ENCODE peak calls at places on chromosomes 5 and 9, in nine cellular contexts. X is endothelial cell, H is spleen, E is lower leg skin, Q is neural progenitor cell, Y is Calu3, M is choroid plexus epithelial cell, R is upper lobe of right lung, Z is body of pancreas. F is an unnamed sample.

GRCh38 chr9:80797427-80797825 is 891.9 kb downstream of the TLE1 start:
- DNase-seq in M (no peak), Q (peak; percentile 8), Z (no peak), X (no peak), Y (no peak), R (no peak), H (no peak), E (no peak), F (no peak)

GRCh38 chr9:72557549-72557948 is 36.1 kb downstream of the TMC1 start:
- DNase-seq in Z (peak; percentile 66), Y (peak; percentile 43), Q (no peak), X (no peak), H (no peak), E (peak; percentile 37), M (peak; percentile 84), R (no peak), F (peak; percentile 82)

GRCh38 chr9:123927625-123928308 is 2.2 kb downstream of the DENND1A start:
- DNase-seq in Q (no peak), E (no peak), X (no peak), Y (no peak), H (no peak), R (no peak), Z (no peak), M (peak; percentile 43), F (no peak)

GRCh38 chr5:169527863-169528262 is 55.7 kb upstream of the SPDL1 start:
- DNase-seq in E (no peak), Q (no peak), M (peak; percentile 5), Z (no peak), X (no peak), R (no peak), Y (no peak), H (no peak), F (no peak)

GRCh38 chr5:94749048-94749447 is 130.6 kb downstream of the SLF1 start:
- DNase-seq in Q (no peak), Y (no peak), M (no peak), E (no peak), Z (no peak), H (no peak), R (no peak), X (no peak), F (no peak)

GRCh38 chr9:79053613-79054012 is 518.2 kb upstream of the TLE4 start:
- DNase-seq in R (no peak), E (no peak), Z (no peak), X (no peak), Y (no peak), Q (no peak), M (no peak), H (no peak), F (no peak)

GRCh38 chr9:115691686-115692085 is 461.9 kb upstream of the PAPPA start:
- DNase-seq in X (no peak), R (no peak), E (no peak), H (no peak), M (peak; percentile 60), Z (no peak), Q (no peak), Y (no peak), F (no peak)

GRCh38 chr9:75826292-75826691 is 64.2 kb upstream of the PCSK5 start:
- DNase-seq in Z (no peak), R (no peak), M (no peak), H (no peak), Q (no peak), E (no peak), Y (no peak), X (no peak), F (no peak)

GRCh38 chr5:154486427-154486866 is 8.4 kb upstream of the HAND1 start:
- DNase-seq in Y (no peak), R (no peak), H (peak; percentile 31), M (no peak), X (no peak), E (no peak), Q (no peak), Z (no peak), F (no peak)

GRCh38 chr9:83651558-83651957 is 28.6 kb downstream of the IDNK start:
- DNase-seq in E (no peak), R (no peak), X (no peak), Y (no peak), Q (no peak), Z (no peak), H (no peak), M (no peak), F (no peak)

GRCh38 chr9:86512929-86513328 is 158.7 kb upstream of the TUT7 start:
- DNase-seq in H (no peak), Z (no peak), Q (no peak), X (no peak), Y (no peak), R (no peak), E (no peak), M (peak; percentile 17), F (no peak)

DNA sequence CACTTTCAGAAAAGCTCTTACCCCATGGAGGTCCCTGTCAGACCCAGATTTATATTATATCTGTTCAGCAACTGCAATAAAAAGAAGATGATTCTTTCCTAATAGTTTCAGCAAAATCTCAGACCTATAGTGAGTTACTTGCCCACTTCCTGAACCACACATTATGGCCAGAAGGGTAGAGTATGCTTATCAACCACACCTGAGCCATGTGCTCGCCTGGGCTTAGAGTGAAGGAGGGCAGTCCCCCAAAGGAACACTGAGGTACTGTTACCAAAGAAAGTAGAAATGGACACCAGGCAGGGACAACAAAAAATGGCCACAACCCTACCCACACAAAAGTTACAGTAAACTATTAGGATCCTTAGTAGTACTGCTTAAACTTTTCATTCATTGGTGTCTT is 128.7 kb downstream of the ZNF608 start:
- DNase-seq in H (no peak), R (no peak), E (no peak), X (no peak), M (no peak), Z (no peak), Y (no peak), Q (no peak), F (no peak)
- TF ChIP-seq CTCF in H (no peak), R (no peak), E (no peak), X (no peak), M (no peak), Z (no peak), Y (no peak), Q (no peak), F (no peak)

GRCh38 chr9:114681594-114682332 is at the start of gene TEX48:
- DNase-seq in R (no peak), Z (peak; percentile 64), X (peak; percentile 72), Y (peak; percentile 63), M (peak; percentile 88), E (peak; percentile 23), H (peak; percentile 78), Q (peak; percentile 83), F (peak; percentile 76)
- TF ChIP-seq CTCF in R (peak; percentile 66), Z (peak; percentile 41), X (peak; percentile 63), Y (peak; percentile 66), M (peak; percentile 88), E (no peak), H (peak; percentile 69), Q (peak; percentile 63), F (peak; percentile 84)

DNA sequence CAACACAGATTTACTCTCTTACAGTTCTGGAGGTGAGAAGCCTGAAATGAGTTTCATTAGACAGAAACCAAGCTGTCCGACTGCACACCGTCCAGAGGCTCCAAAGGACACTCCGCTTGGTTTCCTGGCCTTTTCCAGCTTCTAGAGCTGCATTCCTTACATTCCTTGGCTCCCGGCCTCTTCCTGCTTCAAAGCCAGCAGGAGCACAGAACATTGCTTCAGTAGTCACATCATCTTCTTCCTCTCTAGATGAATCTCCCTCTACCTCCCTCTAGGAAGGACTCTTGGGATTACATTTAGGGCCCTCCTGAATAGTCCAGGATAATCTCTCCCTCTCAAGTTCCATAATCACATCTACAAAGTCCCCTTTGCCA is 213.3 kb downstream of the CDK5RAP2 start:
- DNase-seq in E (no peak), Y (peak; percentile 7), M (peak; percentile 91), Q (peak; percentile 52), H (no peak), R (no peak), Z (peak; percentile 51), X (peak; percentile 54), F (no peak)
- TF ChIP-seq CTCF in E (no peak), Y (no peak), M (peak; percentile 61), Q (peak; percentile 18), H (no peak), R (peak; percentile 27), Z (peak; percentile 25), X (no peak), F (peak; percentile 43)

GRCh38 chr9:137960496-137960895 is 82.9 kb downstream of the CACNA1B start:
- DNase-seq in Z (no peak), H (no peak), Q (peak; percentile 37), Y (no peak), E (no peak), M (no peak), X (peak; percentile 52), R (no peak), F (no peak)
- TF ChIP-seq CTCF in Z (no peak), H (no peak), Q (peak; percentile 44), Y (no peak), E (no peak), M (no peak), X (peak; percentile 42), R (peak; percentile 11), F (no peak)